ENCODE peak calls at places on chromosomes 4 and X, in six cellular contexts. G is mesendoderm; B is ureter; I is NB4; N is CD4-positive, CD25-positive, alpha-beta regulatory T cell; R is nephron progenitor cell. X is an unnamed sample.

GRCh38 chrX:139844163-139844562 is 88.7 kb downstream of the ATP11C start:
- DNase-seq in G (no peak), B (no peak), I (no peak), N (no peak), R (no peak), X (peak)

GRCh38 chr4:25402521-25402920 is 25.5 kb downstream of the ANAPC4 start:
- DNase-seq in G (no peak), B (no peak), I (no peak), N (no peak), R (no peak), X (no peak)

GRCh38 chr4:73606465-73606974 is 13.7 kb downstream of the RASSF6 start:
- DNase-seq in G (no peak), B (no peak), I (no peak), N (no peak), R (no peak), X (no peak)

GRCh38 chr4:88908521-88908920 is 148.5 kb downstream of the FAM13A start:
- DNase-seq in G (no peak), B (no peak), I (no peak), N (no peak), R (no peak), X (no peak)

GRCh38 chrX:18995216-18995615 is 11.3 kb upstream of the PHKA2 start:
- DNase-seq in G (no peak), B (no peak), I (no peak), N (no peak), R (no peak), X (no peak)

GRCh38 chr4:53804719-53805118 is 213.4 kb upstream of the LNX1 start:
- DNase-seq in G (peak), B (no peak), I (peak), N (no peak), R (no peak), X (peak)

GRCh38 chr4:127560755-127561154 is 72.0 kb upstream of the INTU start:
- DNase-seq in G (no peak), B (no peak), I (no peak), N (no peak), R (no peak), X (no peak)

GRCh38 chr4:107689912-107690587 is 30.0 kb downstream of the PAPSS1 start:
- DNase-seq in G (no peak), B (no peak), I (no peak), N (no peak), R (no peak), X (no peak)

GRCh38 chrX:19285857-19286256 is 57.9 kb upstream of the PDHA1 start:
- DNase-seq in G (no peak), B (no peak), I (no peak), N (no peak), R (no peak), X (no peak)

GRCh38 chr4:66572949-66573348 is 902.7 kb upstream of the EPHA5 start:
- DNase-seq in G (no peak), B (no peak), I (no peak), N (no peak), R (no peak), X (no peak)

GRCh38 chrX:124256209-124256608 is 76.3 kb upstream of the TEX13D start:
- DNase-seq in G (no peak), B (no peak), I (no peak), N (no peak), R (no peak), X (no peak)

GRCh38 chrX:20507901-20508620 is 241.4 kb upstream of the RPS6KA3 start:
- DNase-seq in G (no peak), B (no peak), I (no peak), N (no peak), R (no peak), X (peak)

GRCh38 chr4:73420615-73421014 is 15.4 kb upstream of the AFP start:
- DNase-seq in G (no peak), B (no peak), I (no peak), N (no peak), R (no peak), X (no peak)

GRCh38 chrX:149898554-149898953 is 17.6 kb downstream of the MAGEA8 start:
- DNase-seq in G (no peak), B (no peak), I (no peak), N (no peak), R (no peak), X (no peak)

GRCh38 chrX:1466232-1466661 is 13.5 kb upstream of the ASMTL start:
- DNase-seq in G (no peak), B (peak), I (no peak), N (no peak), R (no peak), X (no peak)

GRCh38 chr4:68416591-68416990 is 30.7 kb upstream of the TMPRSS11E start:
- DNase-seq in G (no peak), B (no peak), I (no peak), N (no peak), R (no peak), X (no peak)

GRCh38 chr4:40227284-40227683 is 30.5 kb downstream of the RHOH start:
- DNase-seq in G (peak), B (no peak), I (peak), N (no peak), R (no peak), X (no peak)

GRCh38 chr4:11589676-11590075 is 161.0 kb upstream of the HS3ST1 start:
- DNase-seq in G (no peak), B (no peak), I (no peak), N (no peak), R (no peak), X (no peak)

GRCh38 chrX:38326086-38326485 is 1.2 kb downstream of the RPGR start:
- DNase-seq in G (no peak), B (no peak), I (no peak), N (no peak), R (no peak), X (no peak)

GRCh38 chrX:12741416-12741815 is 49.8 kb upstream of the PRPS2 start:
- DNase-seq in G (no peak), B (peak), I (no peak), N (no peak), R (no peak), X (no peak)

GRCh38 chr4:53713296-53713695 is 122.0 kb upstream of the LNX1 start:
- DNase-seq in G (no peak), B (no peak), I (no peak), N (no peak), R (no peak), X (peak)

GRCh38 chr4:51885371-51885770 is 42.4 kb downstream of the DCUN1D4 start:
- DNase-seq in G (peak), B (no peak), I (peak), N (no peak), R (no peak), X (no peak)